ENCODE peak calls at places on chromosomes 5 and 9, in four cellular contexts. E is body of pancreas; Z is GM06990; H is CD4-positive, CD25-positive, alpha-beta regulatory T cell. J is an unnamed sample.
A peak's percentile ranks its signal among the peaks of the same experiment; 100 is the strongest.

GRCh38 chr5:124888050-124888506 is 141.6 kb upstream of the ZNF608 start:
- DNase-seq in E (peak; percentile 26), Z (no peak), H (no peak), J (no peak)

GRCh38 chr5:59164041-59164830 is 581.4 kb downstream of the RAB3C start:
- DNase-seq in E (no peak), Z (no peak), H (no peak), J (no peak)

GRCh38 chr5:100890514-100891008 is 12.5 kb downstream of the ST8SIA4 start:
- DNase-seq in E (no peak), Z (peak; percentile 59), H (peak; percentile 62), J (no peak)

GRCh38 chr5:78809444-78809843 is 160.9 kb upstream of the LHFPL2 start:
- DNase-seq in E (peak; percentile 15), Z (no peak), H (no peak), J (peak; percentile 77)

GRCh38 chr5:173016621-173017046 is 33.1 kb downstream of the ATP6V0E1 start:
- DNase-seq in E (peak; percentile 25), Z (no peak), H (no peak), J (no peak)

GRCh38 chr9:126615251-126615790 is 1.6 kb downstream of the LMX1B start:
- DNase-seq in E (peak; percentile 47), Z (no peak), H (peak; percentile 74), J (no peak)

GRCh38 chr5:175749591-175749990 is 91.7 kb downstream of the HRH2 start:
- DNase-seq in E (no peak), Z (no peak), H (no peak), J (no peak)

GRCh38 chr5:52794519-52794918 is 6.8 kb downstream of the ITGA1 start:
- DNase-seq in E (no peak), Z (no peak), H (no peak), J (no peak)

GRCh38 chr9:130432796-130433167 is 12.0 kb upstream of the ASS1 start:
- DNase-seq in E (no peak), Z (no peak), H (no peak), J (no peak)

GRCh38 chr5:172858990-172859811 is 25.1 kb downstream of the ERGIC1 start:
- DNase-seq in E (peak; percentile 69), Z (no peak), H (no peak), J (peak; percentile 89)

GRCh38 chr9:69980591-69980990 is 63.1 kb upstream of the MAMDC2 start:
- DNase-seq in E (no peak), Z (no peak), H (no peak), J (no peak)

GRCh38 chr9:81601639-81602623 is 87.4 kb downstream of the TLE1 start:
- DNase-seq in E (no peak), Z (no peak), H (no peak), J (no peak)

GRCh38 chr9:86945868-86946711 is 1.2 kb downstream of the GAS1 start:
- DNase-seq in E (peak; percentile 85), Z (peak; percentile 46), H (peak; percentile 70), J (peak; percentile 87)

GRCh38 chr9:13845460-13845859 is 468.5 kb downstream of the NFIB start:
- DNase-seq in E (no peak), Z (no peak), H (no peak), J (no peak)

GRCh38 chr9:16656432-16657169 is 213.9 kb downstream of the BNC2 start:
- DNase-seq in E (no peak), Z (no peak), H (no peak), J (no peak)

GRCh38 chr5:64766105-64766504 is 2.4 kb downstream of the SREK1IP1 start:
- DNase-seq in E (no peak), Z (no peak), H (peak; percentile 57), J (no peak)

GRCh38 chr5:13704401-13704800 is 240.1 kb downstream of the DNAH5 start:
- DNase-seq in E (no peak), Z (no peak), H (no peak), J (no peak)

GRCh38 chr9:114506082-114506390 is 763 bp upstream of the WHRN start:
- DNase-seq in E (no peak), Z (no peak), H (no peak), J (no peak)
- H3K4me3 ChIP-seq in E (peak overlapping the region; percentile 68), Z (peak overlapping the region; percentile 55), H (peak overlapping the region; percentile 70), J (no peak overlapping the region)

DNA sequence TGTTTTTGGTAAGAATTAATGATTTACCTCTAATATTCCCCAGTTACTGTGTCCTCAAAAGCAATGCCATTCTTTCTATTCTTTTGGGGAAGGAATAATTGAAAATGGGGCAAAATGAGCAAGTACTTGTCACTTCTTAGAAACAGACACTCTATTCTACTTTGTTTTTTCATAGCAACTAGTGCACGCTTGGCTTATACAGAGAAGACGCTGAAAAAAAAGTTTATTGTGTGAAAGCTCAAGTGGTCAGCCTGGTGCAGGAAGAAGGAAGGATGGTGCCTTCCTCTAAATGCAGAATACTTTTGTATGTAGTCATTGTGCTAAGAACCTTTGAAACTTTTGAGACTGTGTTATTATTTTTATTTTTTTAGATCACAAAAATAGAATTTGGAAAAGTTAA is 29.6 kb downstream of the ANKDD1B start:
- DNase-seq in E (no peak), Z (no peak), H (no peak), J (no peak)
- H3K4me3 ChIP-seq in E (no peak overlapping the region), Z (no peak overlapping the region), H (no peak overlapping the region), J (no peak overlapping the region)

DNA sequence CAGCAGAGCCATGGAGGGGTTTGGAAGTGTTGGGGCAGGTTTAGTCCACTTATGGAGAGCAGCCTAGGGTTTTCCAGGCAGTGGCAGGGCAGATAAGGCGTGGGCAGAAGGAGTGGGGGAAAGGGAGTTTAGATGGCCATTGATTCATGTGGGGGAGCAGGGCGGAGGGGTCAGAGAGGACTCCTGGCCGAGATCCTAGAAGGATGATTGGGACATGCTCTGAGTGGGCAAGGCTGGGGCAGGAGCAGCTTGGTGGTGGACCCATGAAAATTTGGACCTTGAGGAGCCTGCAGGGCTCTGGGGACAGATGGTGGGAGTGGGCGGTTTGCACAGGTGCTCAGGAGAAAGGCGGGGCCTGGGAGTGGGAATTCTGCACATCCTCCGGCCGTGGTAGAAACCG is 18.1 kb upstream of the TOR2A start:
- DNase-seq in E (no peak), Z (no peak), H (no peak), J (no peak)
- H3K4me3 ChIP-seq in E (no peak overlapping the region), Z (no peak overlapping the region), H (no peak overlapping the region), J (no peak overlapping the region)

DNA sequence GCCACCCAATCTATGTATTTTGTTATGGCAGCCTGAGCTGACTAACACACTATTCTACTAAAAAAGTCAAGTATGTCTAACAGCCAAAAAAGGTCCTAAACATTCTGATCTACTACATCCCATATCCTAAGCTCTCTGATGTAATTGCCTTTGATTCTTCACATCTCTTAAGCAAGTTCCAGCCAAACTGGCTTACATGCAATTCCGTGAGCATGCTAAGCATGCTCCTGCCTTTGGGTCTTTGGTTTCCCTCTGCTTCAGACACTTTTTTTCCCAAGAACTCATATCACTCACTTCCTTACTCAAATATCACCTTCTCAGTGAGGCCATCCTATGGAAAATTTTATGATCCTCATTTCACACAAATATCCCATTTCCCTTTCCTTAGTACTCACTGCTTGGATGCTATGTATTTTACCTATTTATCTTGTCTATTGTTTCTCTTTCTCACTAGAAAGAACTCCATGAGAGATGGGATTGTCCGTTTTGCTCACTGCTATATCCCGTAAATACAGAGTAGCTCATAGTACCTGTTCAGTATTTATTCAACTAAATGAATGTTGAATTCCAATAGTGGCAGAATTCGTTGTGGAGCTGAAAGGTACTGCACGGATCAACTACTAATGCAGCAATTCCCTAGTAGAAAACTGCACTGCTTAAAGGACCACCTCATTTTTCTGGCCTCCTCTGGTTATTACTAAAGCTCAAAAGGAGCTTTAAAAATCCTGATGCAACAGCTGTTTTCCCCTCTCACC is 2.3 kb upstream of the SLC12A2 start:
- DNase-seq in E (no peak), Z (no peak), H (no peak), J (no peak)
- H3K4me3 ChIP-seq in E (no peak overlapping the region), Z (peak overlapping the region; percentile 79), H (peak overlapping the region; percentile 41), J (peak overlapping the region; percentile 93)

DNA sequence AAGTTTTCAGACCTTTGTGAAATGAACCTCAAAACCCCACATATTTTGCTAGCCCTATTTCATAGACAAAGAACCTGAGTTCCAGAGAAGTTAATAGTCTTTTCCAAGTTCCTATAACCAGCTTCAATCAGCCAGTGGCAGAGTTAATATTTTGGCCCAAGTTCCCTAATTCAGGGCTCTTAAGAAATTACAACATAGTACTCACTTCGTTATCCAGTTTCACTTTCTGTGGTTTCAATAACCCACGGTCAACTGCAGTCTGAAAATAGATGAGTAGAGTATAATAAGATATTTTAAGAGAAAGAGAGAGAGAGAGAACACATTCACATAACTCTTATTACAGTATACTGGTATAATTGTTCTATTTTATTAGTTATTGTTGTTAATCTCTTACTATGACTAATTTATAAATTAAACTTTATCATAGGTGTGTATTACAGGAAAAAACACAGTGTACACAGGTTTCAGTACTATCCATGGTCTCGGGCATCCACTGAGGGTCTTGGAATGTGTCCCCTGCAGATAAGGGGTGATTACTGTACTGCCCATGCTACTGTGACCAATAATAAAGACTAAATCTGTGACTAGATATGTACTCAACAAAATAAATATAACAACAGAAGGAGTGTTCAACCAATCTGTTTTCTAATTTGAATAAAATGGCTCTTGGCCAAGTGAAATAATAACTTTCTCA is 9.3 kb upstream of the MYOT start:
- DNase-seq in E (no peak), Z (peak; percentile 67), H (peak; percentile 52), J (no peak)
- H3K4me3 ChIP-seq in E (no peak overlapping the region), Z (no peak overlapping the region), H (peak overlapping the region; percentile 63), J (peak overlapping the region; percentile 24)

GRCh38 chr9:92140074-92140753 is 25.0 kb upstream of the SPTLC1 start:
- DNase-seq in E (peak; percentile 78), Z (peak; percentile 71), H (peak; percentile 57), J (peak; percentile 86)

GRCh38 chr9:92142329-92142728 is 27.1 kb upstream of the SPTLC1 start:
- DNase-seq in E (no peak), Z (no peak), H (no peak), J (no peak)

GRCh38 chr9:92140754-92141143 is 25.5 kb upstream of the SPTLC1 start:
- DNase-seq in E (no peak), Z (no peak), H (no peak), J (no peak)

GRCh38 chr9:92138157-92138959 is 23.1 kb upstream of the SPTLC1 start:
- DNase-seq in E (peak; percentile 70), Z (peak; percentile 42), H (peak; percentile 64), J (peak; percentile 73)

DNA sequence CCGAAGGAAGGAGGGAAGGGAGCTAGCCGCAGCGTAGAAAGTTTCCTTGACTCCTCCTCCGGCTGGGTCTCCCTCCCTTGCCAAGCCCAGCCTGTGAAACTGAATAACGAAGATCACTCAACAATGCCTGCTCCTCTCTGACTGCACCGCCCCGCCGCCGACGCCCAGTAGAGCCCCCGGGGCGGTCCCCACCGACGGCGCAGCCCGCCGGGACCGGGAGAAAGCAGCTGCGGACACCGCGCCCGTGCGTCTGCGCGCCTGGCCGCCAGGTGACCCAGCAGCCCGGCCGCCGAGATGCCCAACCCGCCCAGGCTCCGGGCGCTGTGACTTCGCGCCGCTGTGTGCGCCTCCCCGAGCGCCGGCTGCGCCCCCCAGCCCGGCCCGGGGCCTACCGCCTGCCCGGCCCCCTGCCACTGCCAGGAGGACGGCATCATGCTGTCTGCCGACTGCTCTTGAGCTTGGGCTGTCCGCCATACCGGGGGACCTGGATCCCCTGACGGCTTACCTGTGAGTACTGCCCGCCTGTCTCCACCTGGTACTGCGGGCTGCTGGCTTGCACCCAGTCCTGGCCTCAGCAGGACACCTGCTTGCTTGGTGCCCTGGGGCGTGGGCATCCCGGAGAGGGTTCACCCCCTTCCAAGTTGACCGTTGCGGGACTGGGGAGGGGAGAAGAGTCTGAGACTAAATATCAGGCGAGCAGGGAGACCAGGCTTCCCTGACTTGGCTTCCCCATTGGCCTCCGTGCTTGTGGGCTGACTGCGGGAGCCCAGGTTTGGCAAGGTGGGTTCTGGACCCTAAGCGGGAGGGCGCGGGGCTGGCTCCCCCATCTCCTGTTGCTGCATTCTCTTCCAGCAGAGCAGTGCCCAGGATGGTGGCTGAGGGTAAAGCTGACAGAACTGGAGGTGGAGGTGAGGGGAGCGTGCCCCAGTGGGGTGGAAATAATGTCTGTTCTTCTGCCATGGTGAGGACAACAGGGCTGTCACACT is 26.2 kb upstream of the SPTLC1 start:
- DNase-seq in E (peak; percentile 54), Z (no peak), H (no peak), J (peak; percentile 79)
- H3K4me3 ChIP-seq in E (no peak overlapping the region), Z (peak overlapping the region; percentile 13), H (peak overlapping the region; percentile 7), J (no peak overlapping the region)